ENCODE peak calls at places on chromosomes 2 and 18, in five cellular contexts. E, G, C, Y and S are unnamed samples.
A peak's percentile ranks its signal among the peaks of the same experiment; 100 is the strongest.

GRCh38 chr18:68733693-68734092 is 18.8 kb upstream of the TMX3 start:
- DNase-seq in E (no peak), G (no peak), C (no peak), Y (no peak), S (no peak)

GRCh38 chr2:196369967-196370366 is 198.6 kb upstream of the STK17B start:
- DNase-seq in E (no peak), G (no peak), C (no peak), Y (no peak), S (no peak)

GRCh38 chr18:59927246-59927825 is 27.5 kb downstream of the PMAIP1 start:
- DNase-seq in E (no peak), G (no peak), C (no peak), Y (no peak), S (no peak)

GRCh38 chr2:59754336-59754735 is 799.1 kb downstream of the BCL11A start:
- DNase-seq in E (no peak), G (no peak), C (no peak), Y (no peak), S (no peak)

GRCh38 chr2:39620067-39620466 is 45.6 kb upstream of the TMEM178A start:
- DNase-seq in E (no peak), G (peak; percentile 67), C (no peak), Y (no peak), S (no peak)

GRCh38 chr2:175009917-175010621 is 4.9 kb upstream of the CHN1 start:
- DNase-seq in E (no peak), G (no peak), C (no peak), Y (no peak), S (no peak)

GRCh38 chr2:216911886-216912285 is 52.0 kb upstream of the TNP1 start:
- DNase-seq in E (no peak), G (no peak), C (no peak), Y (no peak), S (no peak)

GRCh38 chr2:239864247-239865058 is 160.7 kb downstream of the NDUFA10 start:
- DNase-seq in E (no peak), G (no peak), C (peak; percentile 15), Y (no peak), S (no peak)

GRCh38 chr2:11483806-11484147 is 17.8 kb upstream of the E2F6 start:
- DNase-seq in E (no peak), G (no peak), C (no peak), Y (no peak), S (no peak)

GRCh38 chr2:133097666-133098065 is 427.7 kb upstream of the LYPD1 start:
- DNase-seq in E (no peak), G (peak; percentile 3), C (no peak), Y (no peak), S (no peak)

GRCh38 chr18:34330308-34330707 is 105.6 kb upstream of the NOL4 start:
- DNase-seq in E (no peak), G (no peak), C (no peak), Y (no peak), S (no peak)

GRCh38 chr2:25035537-25036220 is 6.2 kb upstream of the EFR3B start:
- DNase-seq in E (no peak), G (no peak), C (no peak), Y (no peak), S (no peak)

GRCh38 chr2:237879991-237880560 is 20.7 kb downstream of the RAMP1 start:
- DNase-seq in E (no peak), G (no peak), C (no peak), Y (no peak), S (no peak)

GRCh38 chr2:169189123-169189522 is 119.8 kb downstream of the DHRS9 start:
- DNase-seq in E (no peak), G (no peak), C (no peak), Y (no peak), S (no peak)

GRCh38 chr2:109419960-109420370 is 193.8 kb downstream of the SEPTIN10 start:
- DNase-seq in E (no peak), G (peak; percentile 29), C (no peak), Y (no peak), S (no peak)

GRCh38 chr2:7028846-7029245 is 111.6 kb downstream of the RNF144A start:
- DNase-seq in E (no peak), G (no peak), C (no peak), Y (no peak), S (no peak)

GRCh38 chr2:234245945-234246344 is 195.4 kb downstream of the SPP2 start:
- DNase-seq in E (no peak), G (peak; percentile 76), C (no peak), Y (no peak), S (no peak)

GRCh38 chr2:65361623-65362022 is 70.8 kb downstream of the SPRED2 start:
- DNase-seq in E (no peak), G (no peak), C (no peak), Y (no peak), S (no peak)

GRCh38 chr2:9408641-9409151 is 14.6 kb downstream of the ITGB1BP1 start:
- DNase-seq in E (no peak), G (no peak), C (no peak), Y (no peak), S (no peak)

GRCh38 chr18:41745166-41746049 is 209.6 kb upstream of the PIK3C3 start:
- DNase-seq in E (no peak), G (peak; percentile 26), C (no peak), Y (no peak), S (peak; percentile 15)

GRCh38 chr2:133377021-133377481 is 191.2 kb downstream of the NCKAP5 start:
- DNase-seq in E (no peak), G (no peak), C (no peak), Y (no peak), S (no peak)

GRCh38 chr2:161265874-161266273 is 42.4 kb upstream of the PSMD14 start:
- DNase-seq in E (no peak), G (no peak), C (no peak), Y (no peak), S (no peak)

GRCh38 chr2:70525032-70525431 is 28.6 kb downstream of the TGFA start:
- DNase-seq in E (no peak), G (no peak), C (no peak), Y (no peak), S (no peak)

GRCh38 chr18:12394428-12394827 is 13.3 kb upstream of the PRELID3A start:
- DNase-seq in E (no peak), G (no peak), C (peak; percentile 23), Y (no peak), S (no peak)

GRCh38 chr2:177816740-177817139 is 255.8 kb downstream of the PDE11A start:
- DNase-seq in E (no peak), G (no peak), C (no peak), Y (no peak), S (no peak)

GRCh38 chr18:44464401-44465185 is 216.1 kb upstream of the SETBP1 start:
- DNase-seq in E (no peak), G (no peak), C (no peak), Y (no peak), S (no peak)

GRCh38 chr2:220446106-220446712 is 818.8 kb downstream of the SLC4A3 start:
- DNase-seq in E (no peak), G (no peak), C (no peak), Y (no peak), S (no peak)

GRCh38 chr2:240319855-240320560 is 115.5 kb upstream of the GPC1 start:
- DNase-seq in E (no peak), G (peak; percentile 83), C (no peak), Y (no peak), S (no peak)

GRCh38 chr2:21326152-21326551 is 202.4 kb downstream of the TDRD15 start:
- DNase-seq in E (no peak), G (no peak), C (no peak), Y (no peak), S (no peak)

GRCh38 chr2:73091164-73091563 is 19.7 kb upstream of the SFXN5 start:
- DNase-seq in E (no peak), G (no peak), C (no peak), Y (no peak), S (no peak)

GRCh38 chr18:77822552-77823138 is 573.0 kb downstream of the GALR1 start:
- DNase-seq in E (no peak), G (no peak), C (no peak), Y (no peak), S (no peak)

GRCh38 chr2:191206613-191207471 is 38.4 kb upstream of the MYO1B start:
- DNase-seq in E (peak; percentile 65), G (no peak), C (peak; percentile 53), Y (no peak), S (no peak)